ENCODE peak calls at places on chromosomes 5 and 9, in seven cellular contexts. E is right atrium auricular region, K is endothelial cell, B is mammary epithelial cell, D is GM10248, S is AG10803, H is PC-3. Y is an unnamed sample.

GRCh38 chr5:78907255-78907886 is 77.7 kb downstream of the ARSB start:
- DNase-seq in E (no peak), K (no peak), B (peak), D (peak), S (peak), H (no peak), Y (no peak)

GRCh38 chr5:96177303-96177869 is 215.7 kb upstream of the ELL2 start:
- DNase-seq in E (no peak), K (no peak), B (peak), D (peak), S (peak), H (peak), Y (peak)

GRCh38 chr5:3605298-3606010 is 9.8 kb downstream of the IRX1 start:
- DNase-seq in E (no peak), K (no peak), B (no peak), D (no peak), S (no peak), H (no peak), Y (no peak)

GRCh38 chr9:84424945-84425344 is 84.4 kb upstream of the SLC28A3 start:
- DNase-seq in E (no peak), K (no peak), B (no peak), D (no peak), S (no peak), H (no peak), Y (no peak)

GRCh38 chr9:135514342-135515082 is 6.7 kb upstream of the LCN1 start:
- DNase-seq in E (no peak), K (no peak), B (no peak), D (no peak), S (no peak), H (no peak), Y (no peak)

GRCh38 chr5:72244862-72245371 is 75.1 kb downstream of the MRPS27 start:
- DNase-seq in E (no peak), K (no peak), B (no peak), D (peak), S (peak), H (peak), Y (peak)

GRCh38 chr5:96901841-96902240 is 25.5 kb downstream of the ERAP2 start:
- DNase-seq in E (no peak), K (no peak), B (no peak), D (no peak), S (no peak), H (peak), Y (no peak)

GRCh38 chr5:69261034-69261433 is 26.3 kb downstream of the CDK7 start:
- DNase-seq in E (no peak), K (no peak), B (no peak), D (no peak), S (no peak), H (peak), Y (no peak)

GRCh38 chr5:10702911-10703491 is 58.0 kb downstream of the DAP start:
- DNase-seq in E (no peak), K (no peak), B (peak), D (no peak), S (no peak), H (peak), Y (peak)

GRCh38 chr5:93899026-93899600 is 157.7 kb upstream of the POU5F2 start:
- DNase-seq in E (no peak), K (no peak), B (no peak), D (peak), S (no peak), H (peak), Y (peak)

GRCh38 chr5:171309526-171310333 is 682 bp downstream of the TLX3 start:
- DNase-seq in E (no peak), K (peak), B (no peak), D (no peak), S (no peak), H (no peak), Y (no peak)

GRCh38 chr5:174115226-174115625 is 69.7 kb downstream of the NSG2 start:
- DNase-seq in E (no peak), K (no peak), B (no peak), D (no peak), S (no peak), H (no peak), Y (no peak)

GRCh38 chr9:104855837-104856236 is 72.1 kb downstream of the ABCA1 start:
- DNase-seq in E (no peak), K (no peak), B (no peak), D (no peak), S (no peak), H (no peak), Y (no peak)

GRCh38 chr9:131529597-131530545 is 1.2 kb downstream of the UCK1 start:
- DNase-seq in E (no peak), K (no peak), B (no peak), D (no peak), S (no peak), H (no peak), Y (no peak)

GRCh38 chr9:99712214-99712613 is 109.5 kb upstream of the NR4A3 start:
- DNase-seq in E (no peak), K (no peak), B (no peak), D (no peak), S (no peak), H (no peak), Y (no peak)

GRCh38 chr9:130368631-130369103 is 76.1 kb upstream of the ASS1 start:
- DNase-seq in E (no peak), K (no peak), B (peak), D (no peak), S (no peak), H (no peak), Y (no peak)

GRCh38 chr5:57229315-57229714 is 55.5 kb downstream of the GPBP1 start:
- DNase-seq in E (no peak), K (no peak), B (no peak), D (no peak), S (no peak), H (no peak), Y (no peak)

GRCh38 chr9:113892861-113893491 is 16.9 kb downstream of the ZNF618 start:
- DNase-seq in E (peak), K (no peak), B (no peak), D (no peak), S (no peak), H (no peak), Y (no peak)

GRCh38 chr9:71552480-71552879 is 215.8 kb downstream of the CEMIP2 start:
- DNase-seq in E (no peak), K (peak), B (no peak), D (no peak), S (no peak), H (no peak), Y (no peak)

GRCh38 chr5:84764227-84764626 is 379.5 kb upstream of the EDIL3 start:
- DNase-seq in E (no peak), K (no peak), B (no peak), D (no peak), S (no peak), H (no peak), Y (no peak)
- TF ChIP-seq CTCF in E (no peak), K (no peak), B (no peak), D (no peak), S (no peak), H (no peak), Y (no peak)

GRCh38 chr9:33170464-33171156 is 3.5 kb upstream of the B4GALT1 start:
- DNase-seq in E (peak), K (no peak), B (no peak), D (no peak), S (no peak), H (peak), Y (peak)
- TF ChIP-seq CTCF in E (peak), K (no peak), B (peak), D (peak), S (peak), H (peak), Y (peak)

GRCh38 chr9:94159069-94159915 is 75.0 kb downstream of the PTPDC1 start:
- DNase-seq in E (no peak), K (no peak), B (no peak), D (no peak), S (peak), H (no peak), Y (no peak)

GRCh38 chr9:94156549-94157407 is 72.5 kb downstream of the PTPDC1 start:
- DNase-seq in E (peak), K (no peak), B (peak), D (no peak), S (peak), H (peak), Y (peak)

GRCh38 chr9:94157408-94157801 is 73.1 kb downstream of the PTPDC1 start:
- DNase-seq in E (no peak), K (no peak), B (no peak), D (no peak), S (no peak), H (no peak), Y (no peak)

GRCh38 chr9:94161673-94162072 is 77.4 kb downstream of the PTPDC1 start:
- DNase-seq in E (no peak), K (no peak), B (no peak), D (no peak), S (no peak), H (no peak), Y (no peak)

DNA sequence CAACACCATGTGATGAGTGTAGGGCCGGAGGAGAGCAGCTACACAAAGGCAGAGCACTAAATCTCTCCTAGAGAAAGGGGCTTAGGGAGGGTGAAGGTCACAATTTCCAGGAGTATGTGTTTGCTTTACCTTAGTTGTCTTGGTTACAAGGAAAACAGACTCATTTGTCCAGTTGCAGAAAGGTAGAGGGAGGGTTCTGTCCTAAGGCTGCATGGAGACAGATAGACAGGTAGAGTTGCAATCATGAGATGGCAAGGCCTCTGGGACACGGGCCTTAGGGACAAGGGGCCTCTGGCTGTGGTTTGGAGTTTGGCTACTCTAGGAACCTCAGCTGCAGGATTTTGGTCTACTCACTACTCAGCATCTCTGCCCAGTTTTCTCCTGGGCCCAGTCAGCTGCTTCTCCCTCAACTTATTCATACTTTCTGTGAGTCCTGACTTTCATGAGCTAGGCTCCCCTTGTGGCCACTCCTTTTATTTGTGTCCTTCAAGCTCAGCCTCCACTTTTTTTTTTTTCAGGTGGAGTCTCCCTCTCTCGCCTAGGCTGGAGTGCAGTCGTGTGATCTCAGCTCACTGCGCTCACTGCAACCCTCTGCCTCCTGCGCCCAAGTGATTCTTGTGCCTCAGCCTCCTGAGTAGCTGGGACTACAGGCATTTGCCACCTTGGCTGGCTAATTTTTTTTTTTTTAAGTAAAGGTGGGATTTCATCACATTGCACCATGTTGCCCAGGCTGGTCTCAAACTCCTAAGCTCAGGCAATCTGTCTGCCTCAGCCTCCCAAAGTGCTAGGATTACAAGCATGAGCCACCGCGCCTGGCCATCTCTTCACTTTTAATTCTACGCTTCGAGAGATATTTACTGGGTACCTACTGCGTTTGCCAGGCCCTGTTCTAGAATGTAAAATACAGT is 76.6 kb downstream of the PTPDC1 start:
- DNase-seq in E (no peak), K (no peak), B (no peak), D (no peak), S (no peak), H (no peak), Y (no peak)
- TF ChIP-seq CTCF in E (no peak), K (peak), B (peak), D (no peak), S (peak), H (peak), Y (no peak)

DNA sequence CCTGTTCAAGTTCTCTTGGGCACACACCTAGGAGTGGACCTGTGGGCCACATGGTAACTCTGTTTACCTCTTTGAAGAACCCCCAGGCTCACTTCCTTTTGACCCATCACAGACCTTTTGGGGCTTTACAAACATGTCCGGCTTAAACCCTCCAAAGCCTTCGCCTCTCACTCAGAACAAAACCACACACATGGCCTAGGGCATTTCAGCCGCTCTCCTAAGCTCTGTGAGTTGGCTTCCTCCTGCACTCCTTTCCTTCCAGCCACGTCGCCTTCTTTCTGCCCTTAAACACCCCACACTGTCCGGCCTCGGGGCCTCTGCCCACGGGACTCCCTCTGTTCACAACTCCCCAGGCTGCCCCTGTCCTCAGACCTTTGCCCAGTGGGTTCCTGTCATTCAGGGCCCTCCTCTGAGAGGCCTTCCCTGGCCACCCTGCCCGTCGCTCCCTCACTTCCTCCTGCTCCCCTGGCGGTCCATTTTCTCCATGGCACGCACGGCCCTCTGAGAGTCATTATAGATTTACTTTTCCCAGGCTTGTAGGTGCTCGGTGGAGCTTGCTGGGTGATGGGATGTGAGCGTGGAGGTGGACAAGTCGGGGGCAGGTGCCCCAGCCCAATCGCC is 1.9 kb downstream of the DOK3 start:
- DNase-seq in E (no peak), K (no peak), B (no peak), D (no peak), S (no peak), H (no peak), Y (no peak)
- TF ChIP-seq CTCF in E (no peak), K (no peak), B (no peak), D (no peak), S (no peak), H (no peak), Y (no peak)

DNA sequence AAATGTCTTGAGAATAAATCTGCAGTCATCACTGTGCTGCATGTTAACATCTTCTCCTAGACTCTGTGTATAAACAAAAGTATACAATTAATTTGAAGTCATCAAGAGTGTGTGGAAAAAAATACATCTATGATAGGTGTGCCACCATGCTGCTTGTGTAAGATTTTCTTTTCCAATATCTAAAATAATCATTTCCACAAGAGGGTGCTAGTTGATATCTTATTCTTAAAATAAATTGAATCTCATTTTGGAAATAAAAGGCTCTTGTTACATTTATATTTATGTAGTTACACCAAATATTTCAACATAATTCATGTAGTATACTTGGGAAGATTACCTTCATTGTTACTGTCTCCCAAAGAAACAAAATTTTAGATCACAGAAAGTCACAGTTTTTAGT is 14.1 kb upstream of the MOCS2 start:
- DNase-seq in E (no peak), K (no peak), B (no peak), D (no peak), S (peak), H (peak), Y (peak)
- TF ChIP-seq CTCF in E (peak), K (no peak), B (peak), D (no peak), S (peak), H (peak), Y (peak)

Y was measured in MCF 10A.